ENCODE peak calls at places on chromosomes 6 and 20, in eight cellular contexts. Z, T, Y, R, O, J, C and X are unnamed samples. For H3K36me3, the result is how much of the 10 kb centered on the place peaks cover.

GRCh38 chr6:118283759-118284158 is 264.3 kb upstream of the PLN start:
- DNase-seq in Z (peak), T (peak), Y (peak), R (peak), O (no peak), J (no peak), C (peak), X (peak)

GRCh38 chr6:74578339-74578738 is 627.5 kb downstream of the COL12A1 start:
- DNase-seq in Z (no peak), T (no peak), Y (no peak), R (no peak), O (no peak), J (no peak), C (no peak), X (no peak)

GRCh38 chr6:167735498-167736201 is 91.1 kb upstream of the AFDN start:
- DNase-seq in Z (no peak), T (no peak), Y (no peak), R (no peak), O (no peak), J (no peak), C (peak), X (no peak)

GRCh38 chr6:167893416-167893815 is 66.7 kb downstream of the AFDN start:
- DNase-seq in Z (peak), T (no peak), Y (peak), R (no peak), O (no peak), J (no peak), C (peak), X (no peak)

GRCh38 chr6:111764238-111765182 is 108.7 kb downstream of the FYN start:
- DNase-seq in Z (peak), T (peak), Y (no peak), R (peak), O (no peak), J (no peak), C (peak), X (peak)

GRCh38 chr6:14661188-14661587 is 543.6 kb downstream of the CD83 start:
- DNase-seq in Z (no peak), T (no peak), Y (no peak), R (peak), O (no peak), J (no peak), C (no peak), X (peak)

GRCh38 chr6:123821112-123821511 is 17.4 kb downstream of the NKAIN2 start:
- DNase-seq in Z (no peak), T (no peak), Y (no peak), R (no peak), O (no peak), J (no peak), C (no peak), X (no peak)

GRCh38 chr6:24864345-24864744 is 65.6 kb upstream of the ARMH2 start:
- DNase-seq in Z (no peak), T (peak), Y (no peak), R (no peak), O (no peak), J (no peak), C (no peak), X (no peak)

GRCh38 chr6:43723737-43724295 is 36.2 kb upstream of the MRPS18A start:
- DNase-seq in Z (peak), T (peak), Y (peak), R (peak), O (no peak), J (peak), C (peak), X (peak)

GRCh38 chr6:167993169-167993568 is 4.3 kb upstream of the KIF25 start:
- DNase-seq in Z (no peak), T (no peak), Y (no peak), R (no peak), O (no peak), J (peak), C (no peak), X (no peak)

GRCh38 chr6:30557683-30557981 is 537 bp downstream of the PRR3 start:
- DNase-seq in Z (no peak), T (no peak), Y (no peak), R (no peak), O (no peak), J (no peak), C (no peak), X (no peak)

GRCh38 chr20:61896058-61896961 is 169.4 kb downstream of the TAF4 start:
- DNase-seq in Z (peak), T (peak), Y (peak), R (no peak), O (no peak), J (peak), C (peak), X (no peak)

GRCh38 chr6:56652994-56653393 is 10.3 kb upstream of the DST start:
- DNase-seq in Z (no peak), T (no peak), Y (no peak), R (no peak), O (no peak), J (no peak), C (no peak), X (no peak)

GRCh38 chr6:38708483-38708882 is 5.5 kb upstream of the GLO1 start:
- DNase-seq in Z (no peak), T (no peak), Y (no peak), R (no peak), O (no peak), J (no peak), C (no peak), X (no peak)

GRCh38 chr6:89941031-89941775 is 46.9 kb downstream of the GJA10 start:
- DNase-seq in Z (no peak), T (no peak), Y (no peak), R (no peak), O (no peak), J (peak), C (no peak), X (no peak)

GRCh38 chr6:167700199-167700598 is 126.5 kb upstream of the AFDN start:
- DNase-seq in Z (no peak), T (no peak), Y (no peak), R (no peak), O (no peak), J (no peak), C (peak), X (no peak)

GRCh38 chr20:584375-585301 is 25.5 kb downstream of the TCF15 start:
- DNase-seq in Z (peak), T (peak), Y (no peak), R (no peak), O (no peak), J (no peak), C (no peak), X (no peak)

GRCh38 chr6:35449287-35449881 is 2.8 kb upstream of the FANCE start:
- DNase-seq in Z (peak), T (peak), Y (peak), R (peak), O (no peak), J (no peak), C (peak), X (no peak)

GRCh38 chr6:79040083-79040482 is 38.0 kb downstream of the PHIP start:
- DNase-seq in Z (no peak), T (no peak), Y (no peak), R (no peak), O (no peak), J (no peak), C (no peak), X (no peak)

GRCh38 chr6:137767931-137768690 is 98.9 kb upstream of the TNFAIP3 start:
- DNase-seq in Z (no peak), T (no peak), Y (no peak), R (peak), O (no peak), J (no peak), C (no peak), X (no peak)

GRCh38 chr6:35297541-35298481 is at the start of gene DEF6:
- DNase-seq in Z (peak), T (peak), Y (peak), R (peak), O (peak), J (peak), C (peak), X (peak)

GRCh38 chr20:34538671-34539123 is 19.8 kb upstream of the MAP1LC3A start:
- DNase-seq in Z (peak), T (peak), Y (peak), R (no peak), O (no peak), J (peak), C (peak), X (peak)

GRCh38 chr20:44541957-44542356 is 20.1 kb upstream of the SERINC3 start:
- DNase-seq in Z (no peak), T (peak), Y (no peak), R (no peak), O (no peak), J (no peak), C (no peak), X (no peak)

GRCh38 chr6:110589865-110590513 is 113.6 kb upstream of the SLC22A16 start:
- DNase-seq in Z (no peak), T (no peak), Y (no peak), R (no peak), O (no peak), J (no peak), C (no peak), X (no peak)

GRCh38 chr20:56343861-56344381 is 14.9 kb upstream of the FAM210B start:
- DNase-seq in Z (peak), T (peak), Y (peak), R (peak), O (no peak), J (no peak), C (peak), X (no peak)

GRCh38 chr20:35001596-35002362 is 46.1 kb downstream of the MYH7B start:
- DNase-seq in Z (no peak), T (no peak), Y (no peak), R (no peak), O (no peak), J (peak), C (peak), X (no peak)

GRCh38 chr6:90204327-90204726 is 92.3 kb downstream of the BACH2 start:
- DNase-seq in Z (peak), T (no peak), Y (no peak), R (no peak), O (no peak), J (no peak), C (peak), X (no peak)

GRCh38 chr20:50762435-50763201 is 31.2 kb downstream of the PARD6B start:
- DNase-seq in Z (no peak), T (no peak), Y (peak), R (no peak), O (no peak), J (peak), C (no peak), X (no peak)

GRCh38 chr6:16157909-16158308 is 29.0 kb downstream of the MYLIP start:
- DNase-seq in Z (no peak), T (peak), Y (no peak), R (no peak), O (no peak), J (peak), C (no peak), X (no peak)
- H3K36me3 ChIP-seq in Z (under half), T (under half), Y (under half), R (under half), O (under half), J (under half), C (under half), X (under half)

DNA sequence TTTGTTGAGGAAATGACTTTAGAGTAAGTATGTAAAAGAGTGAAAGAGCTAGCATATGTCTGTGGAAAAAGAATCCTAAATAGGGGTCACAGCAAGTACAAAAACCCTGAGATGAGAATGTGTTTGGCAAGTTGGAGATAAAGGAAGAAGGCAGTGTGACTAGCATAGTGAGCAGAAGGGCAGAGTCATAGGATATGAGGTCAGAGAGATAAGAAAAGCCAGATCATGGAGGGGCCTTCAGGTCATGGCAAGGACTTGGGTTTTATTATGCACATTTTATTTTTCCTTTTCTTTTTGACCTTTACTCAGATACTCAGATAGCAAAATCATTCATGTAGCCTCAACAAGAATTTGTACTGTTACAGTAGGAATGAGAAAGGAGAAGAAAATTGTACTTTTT is 138.0 kb downstream of the GJA1 start:
- DNase-seq in Z (peak), T (no peak), Y (no peak), R (no peak), O (no peak), J (no peak), C (no peak), X (no peak)
- H3K4me3 ChIP-seq in Z (no peak), T (no peak), Y (no peak), R (no peak), O (no peak), J (no peak), C (no peak), X (no peak)

DNA sequence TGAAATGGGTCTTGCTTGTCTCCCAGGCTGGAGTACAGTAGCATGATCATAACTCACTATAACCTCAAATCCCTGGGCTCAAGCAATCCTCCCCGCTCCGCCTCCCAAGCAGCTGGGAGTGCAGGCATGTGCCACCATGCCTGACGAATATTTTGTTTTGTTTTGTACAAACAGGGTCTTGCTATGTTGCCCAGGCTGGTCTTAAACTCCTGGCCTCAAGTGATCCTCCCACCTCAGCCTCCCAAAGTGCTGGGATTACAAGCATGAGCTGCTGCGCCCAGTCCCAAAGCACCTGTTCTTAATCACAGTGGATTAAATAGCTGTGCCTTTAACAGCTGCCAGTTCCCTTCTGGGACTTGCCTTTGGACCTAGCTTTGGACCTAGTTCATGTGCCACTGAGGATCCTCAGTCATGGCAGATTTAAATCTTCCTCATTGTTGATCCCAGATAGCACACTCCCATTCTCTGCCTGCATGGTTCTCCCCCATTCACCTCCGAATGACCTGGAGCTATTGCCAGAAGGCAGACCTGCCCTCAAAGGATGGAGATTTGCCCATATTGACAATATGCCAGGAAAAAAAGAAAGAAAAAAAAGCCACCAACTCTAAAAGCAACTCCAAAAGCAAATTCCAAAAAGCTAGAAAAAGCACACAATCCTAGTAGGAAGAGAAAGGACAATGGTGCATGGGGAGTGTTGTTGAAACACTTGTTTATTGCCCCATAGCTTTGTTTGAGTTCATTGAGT is 10.6 kb downstream of the POFUT1 start:
- DNase-seq in Z (no peak), T (no peak), Y (no peak), R (no peak), O (no peak), J (no peak), C (no peak), X (no peak)
- H3K36me3 ChIP-seq in Z (under half), T (under half), Y (under half), R (half or more), O (under half), J (half or more), C (half or more), X (under half)

GRCh38 chr6:147507162-147508072 is 1.1 kb upstream of the SAMD5 start:
- DNase-seq in Z (peak), T (peak), Y (peak), R (no peak), O (no peak), J (peak), C (peak), X (no peak)
- H3K4me3 ChIP-seq in Z (peak), T (peak), Y (peak), R (no peak), O (peak), J (peak), C (peak), X (no peak)